ENCODE peak calls at places on chromosomes 1 and 21, in nine cellular contexts. E is CD4-positive, alpha-beta T cell; Z is psoas muscle; W is IMR-90; K is ovary; I is pancreas; H is colonic mucosa; U is spleen; M is A549. G is an unnamed sample.

GRCh38 chr1:114154146-114154962 is 685 bp upstream of the SYT6 start:
- DNase-seq in M (no peak), I (no peak), U (no peak), E (no peak), H (no peak), Z (no peak), K (peak; percentile 55), W (no peak), G (no peak)

GRCh38 chr1:237045278-237046016 is 3.5 kb downstream of the RYR2 start:
- DNase-seq in M (no peak), K (no peak), I (no peak), E (no peak), W (no peak), H (no peak), Z (no peak), U (no peak), G (no peak)

GRCh38 chr1:48526045-48526714 is 54.2 kb upstream of the SPATA6 start:
- DNase-seq in I (no peak), U (no peak), E (no peak), W (peak; percentile 35), M (no peak), K (no peak), Z (no peak), H (peak; percentile 30), G (no peak)

GRCh38 chr1:190140644-190141043 is 337.0 kb downstream of the BRINP3 start:
- DNase-seq in I (no peak), K (no peak), M (no peak), E (no peak), Z (no peak), U (no peak), W (no peak), H (no peak), G (no peak)

GRCh38 chr21:42154237-42155044 is 64.5 kb upstream of the ABCG1 start:
- DNase-seq in M (no peak), K (no peak), U (no peak), W (no peak), I (no peak), H (no peak), Z (no peak), E (no peak), G (no peak)

GRCh38 chr1:208631516-208631915 is 387.3 kb upstream of the PLXNA2 start:
- DNase-seq in M (no peak), K (no peak), I (no peak), H (no peak), Z (no peak), W (no peak), E (no peak), U (no peak), G (no peak)

GRCh38 chr1:25786887-25787286 is 13.1 kb upstream of the SELENON start:
- DNase-seq in H (no peak), Z (no peak), E (no peak), M (no peak), U (no peak), W (peak; percentile 50), K (no peak), I (no peak), G (no peak)

GRCh38 chr1:94998128-94998527 is 71.2 kb upstream of the CNN3 start:
- DNase-seq in M (no peak), Z (no peak), K (no peak), W (no peak), E (no peak), U (no peak), H (no peak), I (no peak), G (no peak)

GRCh38 chr1:12640237-12640957 is 3.5 kb upstream of the AADACL4 start:
- DNase-seq in W (no peak), M (no peak), U (no peak), I (no peak), E (no peak), H (no peak), K (no peak), Z (no peak), G (no peak)

GRCh38 chr1:6197746-6198427 is 1.5 kb downstream of the RPL22 start:
- DNase-seq in M (no peak), Z (no peak), U (no peak), I (no peak), H (no peak), W (no peak), K (no peak), E (no peak), G (no peak)
- H3K27ac ChIP-seq in M (peak overlapping the region; percentile 98), Z (no peak overlapping the region), U (no peak overlapping the region), I (no peak overlapping the region), H (no peak overlapping the region), W (no peak overlapping the region), K (no peak overlapping the region), E (no peak overlapping the region), G (no peak overlapping the region)

GRCh38 chr1:217311766-217312165 is 319.1 kb downstream of the GPATCH2 start:
- DNase-seq in K (no peak), E (no peak), U (no peak), H (no peak), I (no peak), M (no peak), W (peak; percentile 20), Z (no peak), G (no peak)
- TF ChIP-seq CTCF in K (no peak), E (no peak), U (no peak), H (no peak), I (no peak), M (no peak), W (peak; percentile 30), Z (no peak), G (no peak)

DNA sequence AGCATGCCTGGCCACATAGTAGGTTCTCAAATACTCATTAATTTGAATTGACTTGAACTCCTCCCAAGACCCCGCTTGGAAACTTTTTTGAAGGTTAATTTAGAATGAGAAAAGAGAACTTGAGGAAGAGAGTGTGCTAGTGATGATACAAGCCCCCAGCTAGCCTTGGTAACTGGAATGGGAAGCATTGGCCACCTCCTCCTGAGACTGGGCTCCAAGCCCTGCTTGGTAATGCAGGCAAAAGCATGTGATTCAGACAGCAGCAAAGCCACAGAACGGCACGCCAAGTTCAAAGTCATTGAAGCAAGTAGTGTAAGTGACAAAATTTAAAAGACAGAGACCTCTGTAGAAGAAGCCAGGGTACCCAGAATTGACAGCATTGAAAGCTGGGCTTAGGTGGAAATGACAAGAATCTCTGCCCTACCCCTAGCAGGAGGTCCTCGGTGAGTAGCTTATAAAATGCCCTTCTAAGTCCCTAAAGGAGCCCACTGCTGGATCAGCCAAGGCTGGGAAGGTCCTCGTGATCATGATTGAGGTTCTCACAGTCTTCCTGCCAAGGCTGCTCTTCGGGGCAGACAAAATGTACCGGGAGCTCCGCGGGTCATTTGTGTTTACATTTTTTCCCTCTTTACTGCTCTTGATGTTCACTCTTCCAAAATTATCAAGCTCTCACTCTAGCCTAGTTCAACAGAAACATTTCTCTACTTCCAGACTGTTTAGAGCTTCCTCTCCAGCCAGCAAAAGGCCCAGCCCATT is 99.4 kb downstream of the TSEN15 start:
- DNase-seq in I (no peak), K (peak; percentile 52), M (no peak), E (no peak), Z (peak; percentile 42), H (no peak), W (peak; percentile 36), U (no peak), G (no peak)
- H3K27ac ChIP-seq in I (no peak overlapping the region), K (no peak overlapping the region), M (no peak overlapping the region), E (no peak overlapping the region), Z (peak overlapping the region; percentile 32), H (peak overlapping the region; percentile 23), W (no peak overlapping the region), U (no peak overlapping the region), G (peak overlapping the region; percentile 17)

GRCh38 chr1:62946516-62946915 is 162.6 kb downstream of the ATG4C start:
- DNase-seq in H (no peak), W (no peak), I (no peak), U (no peak), K (no peak), E (no peak), M (no peak), Z (no peak), G (no peak)

DNA sequence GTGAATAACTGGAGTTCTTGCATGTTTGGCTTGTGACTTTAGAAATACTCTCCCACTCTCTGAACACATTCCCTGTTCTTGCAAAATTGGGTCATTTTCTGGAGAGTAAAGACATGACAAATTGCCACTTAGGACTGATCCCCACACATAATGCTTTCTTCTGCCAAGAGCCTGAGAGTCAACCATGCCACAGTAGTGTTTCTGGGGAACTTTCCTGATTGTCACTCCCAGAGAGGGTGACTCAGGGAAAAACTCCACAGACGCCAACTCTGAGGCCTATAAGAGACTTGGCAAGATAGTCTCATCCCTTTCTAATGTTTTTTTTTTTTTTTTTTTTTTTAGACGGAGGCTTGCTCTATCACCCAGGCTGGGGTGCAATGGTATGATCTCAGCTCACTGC is 157.8 kb downstream of the ATG4C start:
- DNase-seq in U (no peak), W (no peak), M (no peak), Z (no peak), H (no peak), E (no peak), I (no peak), K (no peak), G (no peak)
- TF ChIP-seq CTCF in U (no peak), W (no peak), M (no peak), Z (no peak), H (no peak), E (no peak), I (no peak), K (no peak), G (no peak)

GRCh38 chr1:210600421-210601195 is 271.9 kb downstream of the HHAT start:
- DNase-seq in E (no peak), I (no peak), M (no peak), U (no peak), Z (no peak), W (peak; percentile 45), K (no peak), H (no peak), G (no peak)

GRCh38 chr1:210594605-210595004 is 265.9 kb downstream of the HHAT start:
- DNase-seq in Z (no peak), I (no peak), E (no peak), K (no peak), U (no peak), M (no peak), W (no peak), H (no peak), G (no peak)

GRCh38 chr1:210597555-210598134 is 268.9 kb downstream of the HHAT start:
- DNase-seq in H (no peak), K (no peak), U (no peak), I (no peak), Z (no peak), E (no peak), W (peak; percentile 96), M (peak; percentile 68), G (no peak)

GRCh38 chr1:210596641-210597040 is 267.9 kb downstream of the HHAT start:
- DNase-seq in K (no peak), U (no peak), H (no peak), Z (no peak), E (no peak), M (no peak), W (no peak), I (no peak), G (no peak)

DNA sequence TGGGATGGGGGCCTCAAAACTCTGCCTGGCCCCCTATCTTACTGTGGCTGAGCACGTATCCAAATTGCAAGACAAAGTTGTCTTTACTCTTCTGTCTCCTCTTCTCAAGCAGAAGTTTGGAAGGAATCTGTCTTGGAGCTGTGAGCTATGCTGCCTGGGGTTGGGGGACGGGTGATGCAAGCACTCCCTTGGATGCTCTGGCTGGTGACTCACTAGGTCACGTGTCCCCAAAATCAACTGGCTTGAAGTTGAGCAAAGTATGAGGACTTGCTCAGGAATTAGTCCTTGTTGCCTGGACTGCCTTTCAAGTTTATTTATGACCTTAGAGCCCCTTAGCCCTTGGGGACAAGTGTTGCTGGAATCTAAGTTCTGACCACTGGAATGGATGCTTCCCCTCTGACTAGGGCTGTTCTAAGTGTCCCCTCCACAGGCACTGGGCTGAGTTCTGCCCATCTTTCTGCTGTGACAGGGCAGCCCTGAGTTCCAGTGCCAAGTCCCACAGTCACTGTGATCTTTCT is 269.5 kb downstream of the HHAT start:
- DNase-seq in U (no peak), K (no peak), I (peak; percentile 23), E (no peak), Z (peak; percentile 69), H (no peak), M (peak; percentile 66), W (peak; percentile 97), G (no peak)
- H3K27ac ChIP-seq in U (no peak overlapping the region), K (no peak overlapping the region), I (no peak overlapping the region), E (no peak overlapping the region), Z (no peak overlapping the region), H (no peak overlapping the region), M (peak overlapping the region; percentile 100), W (peak overlapping the region; percentile 99), G (peak overlapping the region; percentile 15)